ENCODE peak calls at places on chromosomes 2 and 18, in five cellular contexts. L is PC-3, X is endothelial cell, F is A549, C is HCT116. U is an unnamed sample.
A peak's percentile ranks its signal among the peaks of the same experiment; 100 is the strongest.

GRCh38 chr2:49044680-49045079 is 109.6 kb downstream of the FSHR start:
- DNase-seq in L (no peak), X (peak; percentile 6), F (no peak), C (no peak), U (no peak)

GRCh38 chr2:18253686-18254197 is 306.7 kb downstream of the RDH14 start:
- DNase-seq in L (no peak), X (no peak), F (no peak), C (no peak), U (no peak)

GRCh38 chr2:109302319-109302718 is 173.3 kb downstream of the SH3RF3 start:
- DNase-seq in L (no peak), X (no peak), F (no peak), C (no peak), U (no peak)

GRCh38 chr2:234032301-234032856 is 18.1 kb upstream of the SPP2 start:
- DNase-seq in L (peak; percentile 86), X (no peak), F (peak; percentile 37), C (no peak), U (no peak)

GRCh38 chr2:104901037-104901851 is 47.3 kb downstream of the POU3F3 start:
- DNase-seq in L (no peak), X (no peak), F (no peak), C (no peak), U (no peak)

GRCh38 chr2:196249860-196250259 is 78.5 kb upstream of the STK17B start:
- DNase-seq in L (peak; percentile 58), X (no peak), F (no peak), C (no peak), U (no peak)

GRCh38 chr2:133439281-133439920 is 128.9 kb downstream of the NCKAP5 start:
- DNase-seq in L (peak; percentile 13), X (no peak), F (no peak), C (no peak), U (no peak)

GRCh38 chr2:239114119-239114581 is 266.3 kb downstream of the TWIST2 start:
- DNase-seq in L (peak; percentile 9), X (peak; percentile 31), F (no peak), C (no peak), U (no peak)

GRCh38 chr18:57843403-57843802 is 40.3 kb upstream of the ATP8B1 start:
- DNase-seq in L (no peak), X (no peak), F (no peak), C (no peak), U (no peak)

GRCh38 chr2:146312899-146313298 is 1531.9 kb upstream of the ACVR2A start:
- DNase-seq in L (peak; percentile 52), X (no peak), F (no peak), C (no peak), U (no peak)

GRCh38 chr2:213036836-213037235 is 114.6 kb downstream of the IKZF2 start:
- DNase-seq in L (no peak), X (no peak), F (no peak), C (no peak), U (no peak)

GRCh38 chr2:157932480-157933205 is 56.5 kb upstream of the ACVR1 start:
- DNase-seq in L (no peak), X (no peak), F (no peak), C (no peak), U (no peak)

GRCh38 chr2:152097291-152098032 is 1.4 kb downstream of the CACNB4 start:
- DNase-seq in L (peak; percentile 17), X (no peak), F (no peak), C (peak; percentile 13), U (no peak)

GRCh38 chr2:152646775-152647174 is 70.5 kb downstream of the PRPF40A start:
- DNase-seq in L (peak; percentile 88), X (no peak), F (peak; percentile 36), C (no peak), U (no peak)

GRCh38 chr2:209501579-209501978 is 77.7 kb downstream of the MAP2 start:
- DNase-seq in L (no peak), X (no peak), F (no peak), C (no peak), U (no peak)

GRCh38 chr18:67456691-67457090 is 59.8 kb downstream of the DSEL start:
- DNase-seq in L (no peak), X (no peak), F (no peak), C (no peak), U (no peak)

GRCh38 chr2:9247786-9248185 is 41.2 kb downstream of the ASAP2 start:
- DNase-seq in L (no peak), X (no peak), F (no peak), C (no peak), U (peak; percentile 67)

GRCh38 chr18:47709556-47709955 is 220.9 kb downstream of the SMAD2 start:
- DNase-seq in L (no peak), X (no peak), F (no peak), C (no peak), U (no peak)

GRCh38 chr2:31228717-31229116 is 5.2 kb upstream of the EHD3 start:
- DNase-seq in L (no peak), X (no peak), F (no peak), C (no peak), U (no peak)

GRCh38 chr2:235514627-235515363 is 21.0 kb downstream of the AGAP1 start:
- DNase-seq in L (no peak), X (no peak), F (no peak), C (no peak), U (no peak)

GRCh38 chr2:98835831-98836385 is 100.1 kb downstream of the CRACDL start:
- DNase-seq in L (peak; percentile 39), X (no peak), F (no peak), C (no peak), U (no peak)

GRCh38 chr2:232420463-232421188 is 14.0 kb downstream of the ALPG start:
- DNase-seq in L (peak; percentile 54), X (peak; percentile 33), F (peak; percentile 29), C (no peak), U (no peak)

GRCh38 chr2:170005702-170006101 is 172.2 kb upstream of the MYO3B start:
- DNase-seq in L (no peak), X (no peak), F (peak; percentile 16), C (no peak), U (no peak)

GRCh38 chr2:228401065-228401912 is 219.8 kb upstream of the SPHKAP start:
- DNase-seq in L (peak; percentile 67), X (no peak), F (no peak), C (no peak), U (no peak)

GRCh38 chr2:46193356-46193755 is 103.9 kb upstream of the EPAS1 start:
- DNase-seq in L (no peak), X (no peak), F (no peak), C (no peak), U (no peak)

GRCh38 chr2:12732663-12733062 is 15.9 kb downstream of the TRIB2 start:
- DNase-seq in L (no peak), X (no peak), F (no peak), C (no peak), U (peak; percentile 74)

GRCh38 chr2:235860111-235860510 is 308.1 kb downstream of the GBX2 start:
- DNase-seq in L (no peak), X (no peak), F (no peak), C (no peak), U (no peak)

GRCh38 chr2:111978452-111979170 is 76.5 kb upstream of the TMEM87B start:
- DNase-seq in L (no peak), X (no peak), F (no peak), C (no peak), U (no peak)

GRCh38 chr2:111984213-111984604 is 70.9 kb upstream of the TMEM87B start:
- DNase-seq in L (peak; percentile 73), X (no peak), F (no peak), C (no peak), U (no peak)

GRCh38 chr2:111983478-111984212 is 71.4 kb upstream of the TMEM87B start:
- DNase-seq in L (no peak), X (no peak), F (no peak), C (no peak), U (no peak)

GRCh38 chr2:111982822-111983221 is 72.2 kb upstream of the TMEM87B start:
- DNase-seq in L (no peak), X (no peak), F (no peak), C (no peak), U (no peak)

DNA sequence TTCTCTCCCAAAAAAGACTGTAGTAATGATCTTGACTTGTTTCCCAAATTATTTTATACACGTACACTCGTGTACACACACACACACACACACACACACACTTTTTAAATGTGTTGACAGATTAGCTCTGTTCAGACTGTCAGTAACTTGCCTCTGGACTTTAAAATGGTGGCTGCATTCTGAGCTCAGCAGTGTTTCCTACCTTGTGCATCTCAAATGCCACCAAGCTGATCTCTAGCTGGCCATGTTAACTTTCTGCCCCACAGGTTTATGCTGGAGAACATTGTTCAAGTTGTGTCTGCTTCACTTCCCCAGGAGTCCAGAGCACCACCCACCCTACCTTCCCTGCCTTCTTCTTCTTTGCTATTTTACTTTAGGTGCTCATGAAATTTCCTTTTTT is 73.4 kb upstream of the TMEM87B start:
- DNase-seq in L (no peak), X (no peak), F (no peak), C (no peak), U (no peak)
- TF ChIP-seq CTCF in L (no peak), X (no peak), F (no peak), C (no peak), U (no peak)

GRCh38 chr2:44009136-44009744 is 13.5 kb upstream of the LRPPRC start:
- DNase-seq in L (no peak), X (no peak), F (no peak), C (no peak), U (no peak)
- TF ChIP-seq CTCF in L (no peak), X (peak; percentile 23), F (no peak), C (peak; percentile 39), U (no peak)

GRCh38 chr2:5074738-5075137 is 617.4 kb upstream of the SOX11 start:
- DNase-seq in L (no peak), X (no peak), F (no peak), C (no peak), U (no peak)

GRCh38 chr2:5076599-5076998 is 615.6 kb upstream of the SOX11 start:
- DNase-seq in L (peak; percentile 14), X (no peak), F (no peak), C (no peak), U (no peak)

GRCh38 chr2:5077479-5078089 is 614.6 kb upstream of the SOX11 start:
- DNase-seq in L (peak; percentile 71), X (no peak), F (no peak), C (no peak), U (no peak)
- TF ChIP-seq CTCF in L (peak; percentile 57), X (no peak), F (no peak), C (no peak), U (no peak)

DNA sequence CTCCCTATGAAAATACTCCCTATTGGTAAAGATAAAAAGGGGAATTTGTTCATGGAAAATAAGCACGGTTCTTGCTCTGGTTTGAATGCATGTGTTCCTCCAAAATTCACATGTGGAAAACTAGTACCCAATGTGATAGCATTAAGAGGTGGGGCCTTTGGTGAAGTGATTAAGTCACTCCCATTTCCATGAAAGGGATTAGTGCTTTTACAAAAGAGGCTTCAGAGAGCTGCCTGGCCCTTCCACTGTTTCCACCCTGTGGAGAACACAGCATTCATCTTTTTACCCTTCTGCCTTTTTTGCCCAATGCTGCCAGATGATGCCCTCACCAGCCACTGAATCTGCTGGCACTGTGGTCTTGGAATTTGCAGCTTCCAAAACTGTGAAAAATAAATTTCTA is 666.8 kb downstream of the ARHGAP15 start:
- DNase-seq in L (no peak), X (no peak), F (no peak), C (no peak), U (no peak)
- TF ChIP-seq CTCF in L (no peak), X (no peak), F (no peak), C (no peak), U (no peak)

U was measured in heart left ventricle.